ENCODE peak calls at places on chromosomes 16 and 17, in ten cellular contexts. E is cardiac muscle cell; L is heart left ventricle; B is tibial nerve; Y is progenitor cell of endocrine pancreas; N is cardiac fibroblast; V is OCI-LY7; C is CD8-positive, alpha-beta T cell; D is HFFc6; G is glutamatergic neuron. H is an unnamed sample.

GRCh38 chr17:74550602-74551001 is 4.7 kb upstream of the CD300C start:
- DNase-seq in N (no peak), C (no peak), Y (no peak), L (no peak), V (no peak), E (no peak), B (no peak), G (no peak), D (no peak), H (no peak)

GRCh38 chr17:79026345-79027273 is 2.6 kb downstream of the C1QTNF1 start:
- DNase-seq in B (no peak), E (peak; percentile 85), V (no peak), L (peak; percentile 71), C (no peak), D (peak; percentile 82), G (no peak), N (peak; percentile 83), Y (no peak), H (peak; percentile 75)

GRCh38 chr17:77388384-77389306 is 247.9 kb downstream of the SEC14L1 start:
- DNase-seq in N (peak; percentile 64), E (no peak), V (no peak), B (no peak), Y (no peak), D (no peak), L (no peak), C (no peak), G (peak; percentile 76), H (no peak)

GRCh38 chr17:69067274-69068047 is 6.7 kb upstream of the ABCA9 start:
- DNase-seq in E (no peak), V (peak; percentile 52), Y (no peak), L (no peak), B (no peak), G (no peak), D (no peak), C (no peak), N (no peak), H (no peak)

GRCh38 chr17:70086468-70086867 is 11.4 kb downstream of the KCNJ16 start:
- DNase-seq in G (no peak), E (no peak), D (no peak), B (no peak), L (no peak), N (peak; percentile 53), C (no peak), V (no peak), Y (no peak), H (no peak)

GRCh38 chr17:58667934-58668597 is 23.8 kb downstream of the TEX14 start:
- DNase-seq in V (no peak), G (no peak), N (peak; percentile 39), Y (no peak), B (no peak), E (no peak), L (no peak), C (no peak), D (peak; percentile 15), H (no peak)

GRCh38 chr16:2492292-2492691 is 17.4 kb downstream of the TBC1D24 start:
- DNase-seq in N (no peak), D (no peak), L (no peak), B (no peak), C (no peak), Y (no peak), E (no peak), G (no peak), V (no peak), H (no peak)

GRCh38 chr16:74449470-74449869 is 28.2 kb upstream of the CLEC18B start:
- DNase-seq in N (peak; percentile 74), G (no peak), E (no peak), B (peak; percentile 27), Y (no peak), V (no peak), C (no peak), D (peak; percentile 85), L (no peak), H (peak; percentile 43)

DNA sequence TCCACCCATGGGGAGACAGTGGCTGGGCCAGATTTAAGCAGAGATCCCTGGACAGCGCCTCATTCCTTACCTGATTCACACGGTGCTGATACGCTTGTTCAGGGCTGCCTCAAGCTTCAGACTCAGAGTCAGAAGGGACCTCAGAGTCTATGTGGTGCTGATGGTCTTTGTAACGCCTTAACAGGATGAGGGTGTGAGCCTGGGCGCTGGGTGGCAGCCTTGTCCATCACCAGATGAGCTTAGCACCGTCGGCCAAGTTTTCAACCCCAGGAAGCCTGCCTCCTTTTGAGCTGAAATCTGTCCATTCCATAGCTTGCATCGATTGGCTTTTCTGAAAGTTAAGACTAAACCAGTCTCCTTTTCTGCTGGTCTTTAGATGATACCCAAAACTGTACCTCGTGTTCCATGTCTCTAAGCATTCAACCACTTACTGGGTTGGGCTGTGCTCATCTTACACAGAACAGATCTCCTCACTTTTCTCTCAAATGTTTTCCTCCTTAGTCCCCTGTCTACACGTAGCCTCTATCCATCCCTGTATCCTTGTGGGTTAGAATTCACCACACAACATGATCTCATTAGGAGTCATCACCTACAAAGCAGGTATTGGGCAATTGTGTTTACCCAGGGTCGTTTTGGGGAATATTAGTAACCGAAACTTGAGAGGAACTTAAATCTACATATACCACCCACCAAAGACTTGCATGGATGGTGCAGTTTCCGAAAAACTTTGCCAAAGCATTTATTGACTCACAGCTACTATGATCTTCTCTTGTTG is 573.4 kb downstream of the CDH13 start:
- DNase-seq in V (peak; percentile 3), B (no peak), E (peak; percentile 8), L (no peak), Y (no peak), C (no peak), D (no peak), G (no peak), N (peak; percentile 48), H (no peak)
- TF ChIP-seq CTCF in V (no peak), B (peak; percentile 27), E (peak; percentile 14), L (no peak), Y (peak; percentile 25), C (no peak), D (no peak), G (no peak), N (no peak), H (no peak)

GRCh38 chr17:50100480-50100883 is 5.3 kb downstream of the PDK2 start:
- DNase-seq in B (no peak), L (peak; percentile 32), N (no peak), C (no peak), G (no peak), V (no peak), E (no peak), D (no peak), Y (no peak), H (no peak)

GRCh38 chr17:50102164-50102991 is 7.2 kb downstream of the PDK2 start:
- DNase-seq in V (no peak), B (no peak), D (no peak), C (no peak), L (peak; percentile 84), N (no peak), G (no peak), Y (no peak), E (no peak), H (peak; percentile 89)

GRCh38 chr17:50103252-50103651 is 8.1 kb downstream of the PDK2 start:
- DNase-seq in L (no peak), Y (no peak), N (no peak), G (no peak), E (no peak), D (no peak), C (no peak), V (no peak), B (no peak), H (no peak)

GRCh38 chr17:50100921-50101345 is 5.8 kb downstream of the PDK2 start:
- DNase-seq in N (no peak), V (no peak), Y (no peak), C (no peak), L (peak; percentile 44), G (no peak), B (no peak), D (peak; percentile 31), E (no peak), H (peak; percentile 52)

DNA sequence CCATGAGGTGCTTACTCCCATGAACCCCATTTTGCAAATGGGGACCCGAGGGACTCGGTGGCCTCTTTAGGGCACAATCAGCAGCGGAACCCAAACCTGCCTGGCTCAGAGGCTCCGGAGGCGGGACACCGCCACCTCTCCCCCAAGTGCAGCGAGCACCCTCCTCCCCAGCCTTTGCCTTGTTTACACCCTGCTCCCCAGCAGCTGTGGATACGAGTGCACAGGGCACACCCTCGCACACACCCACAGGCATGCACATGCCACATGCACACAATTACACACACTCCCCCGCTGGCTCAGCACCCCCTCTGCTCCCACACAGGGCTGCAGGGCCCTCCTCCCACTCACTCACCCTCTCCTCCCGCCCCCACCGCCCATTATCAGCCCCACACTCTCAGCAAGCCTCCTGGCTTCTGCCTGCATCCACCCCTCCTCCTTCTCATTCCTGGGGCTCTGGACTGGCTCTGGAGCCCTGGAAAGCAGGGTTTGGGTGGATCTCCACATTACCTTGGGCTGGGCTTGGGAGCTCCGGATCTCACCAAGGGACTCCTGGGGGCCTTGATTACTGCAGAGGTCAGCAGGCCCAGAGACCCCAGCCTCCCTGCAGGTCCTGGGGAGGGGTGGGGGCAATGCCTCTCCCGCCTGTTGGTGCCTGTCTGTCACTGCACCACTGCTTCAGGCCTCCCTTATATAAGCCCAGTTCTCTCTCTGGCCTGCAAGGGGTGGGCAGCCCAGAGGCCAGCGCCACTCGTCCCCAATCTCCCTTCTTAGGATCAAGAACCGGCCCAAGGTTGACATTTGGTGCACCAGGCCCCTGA is 6.4 kb downstream of the PDK2 start:
- DNase-seq in B (no peak), E (peak; percentile 58), C (no peak), G (no peak), D (peak; percentile 28), V (no peak), L (peak; percentile 61), Y (no peak), N (no peak), H (no peak)
- TF ChIP-seq CTCF in B (peak; percentile 14), E (no peak), C (no peak), G (no peak), D (peak; percentile 20), V (no peak), L (no peak), Y (no peak), N (no peak), H (no peak)

DNA sequence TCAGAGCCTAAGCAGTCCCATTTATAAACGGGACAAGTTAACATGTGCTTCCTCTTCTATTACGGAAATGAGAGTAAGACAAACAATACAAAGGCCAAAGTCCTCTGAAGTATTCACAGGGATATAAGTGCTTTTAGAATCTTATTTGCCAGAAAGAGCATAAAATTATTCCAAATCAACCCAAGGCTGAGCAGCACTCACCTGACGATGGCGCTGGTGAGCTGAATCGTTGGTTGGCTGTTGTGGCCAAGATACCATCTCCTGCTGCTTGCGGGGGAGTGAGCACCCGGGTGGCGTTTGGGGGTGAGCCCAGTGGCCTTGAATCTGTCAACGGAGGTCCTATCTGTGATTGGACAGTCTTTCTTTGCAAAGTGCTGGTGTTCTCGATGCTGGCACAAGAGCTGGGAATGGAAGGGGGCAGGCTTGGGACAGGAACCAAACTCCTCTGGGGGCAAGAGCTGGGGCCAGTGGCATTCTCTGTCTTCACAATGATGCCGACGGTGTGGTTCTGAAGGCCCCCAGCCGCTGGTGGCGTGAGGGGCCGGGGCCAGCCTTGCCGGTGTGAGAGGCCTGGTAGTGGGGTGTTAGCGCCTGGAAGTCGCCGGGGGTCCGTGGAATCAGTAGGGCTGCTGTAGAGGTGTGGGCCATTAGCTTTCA is 9.5 kb upstream of the DHRS13 start:
- DNase-seq in E (no peak), V (no peak), N (no peak), L (no peak), B (no peak), Y (no peak), C (peak; percentile 37), G (peak; percentile 27), D (no peak), H (no peak)
- TF ChIP-seq CTCF in E (peak; percentile 32), V (peak; percentile 64), N (peak; percentile 30), L (no peak), B (no peak), Y (no peak), C (no peak), G (no peak), D (peak; percentile 55), H (peak; percentile 28)

GRCh38 chr16:10606607-10607006 is 26.2 kb upstream of the EMP2 start:
- DNase-seq in C (no peak), B (no peak), G (no peak), E (no peak), L (no peak), D (no peak), V (no peak), Y (no peak), N (no peak), H (no peak)

GRCh38 chr16:10609410-10609774 is 29.0 kb upstream of the EMP2 start:
- DNase-seq in C (no peak), D (peak; percentile 78), Y (no peak), N (peak; percentile 83), L (no peak), B (no peak), E (peak; percentile 69), G (no peak), V (no peak), H (no peak)

GRCh38 chr16:10610499-10611184 is 30.2 kb upstream of the EMP2 start:
- DNase-seq in B (no peak), G (no peak), L (no peak), Y (no peak), N (no peak), E (no peak), C (no peak), D (no peak), V (no peak), H (no peak)

GRCh38 chr16:10607157-10607556 is 26.8 kb upstream of the EMP2 start:
- DNase-seq in L (no peak), E (no peak), Y (no peak), N (no peak), G (no peak), D (no peak), B (no peak), V (no peak), C (no peak), H (no peak)

GRCh38 chr16:10608687-10609409 is 28.4 kb upstream of the EMP2 start:
- DNase-seq in V (no peak), C (no peak), L (no peak), Y (no peak), B (no peak), D (peak; percentile 1), N (no peak), G (no peak), E (peak; percentile 33), H (no peak)
- TF ChIP-seq CTCF in V (no peak), C (no peak), L (no peak), Y (no peak), B (no peak), D (peak; percentile 12), N (no peak), G (no peak), E (no peak), H (no peak)